ENCODE peak calls at places on chromosomes 12 and 14, in ten cellular contexts. One of them, this sample, is unnamed.

GRCh38 chr12:53942467-53942997 is 3.9 kb downstream of the HOXC13 start:
- DNase-seq in activated CD4-positive, alpha-beta T cell treated with anti-CD3 and anti-CD28 coated beads for 1 hour: no peak
- DNase-seq in NCI-H2029: no peak
- DNase-seq in body of pancreas: no peak
- DNase-seq in GM04504: no peak
- DNase-seq in HT1080: no peak
- DNase-seq in MG63: no peak
- DNase-seq in sigmoid colon: no peak
- DNase-seq in left ventricle myocardium inferior: no peak
- DNase-seq in activated naive CD4-positive, alpha-beta T cell: no peak
- DNase-seq in this sample: no peak

GRCh38 chr14:20855652-20856291 is 35.4 kb upstream of the RNASE3 start:
- DNase-seq in activated CD4-positive, alpha-beta T cell treated with anti-CD3 and anti-CD28 coated beads for 1 hour: no peak
- DNase-seq in NCI-H2029: no peak
- DNase-seq in body of pancreas: peak; percentile 83
- DNase-seq in GM04504: peak; percentile 26
- DNase-seq in HT1080: peak; percentile 64
- DNase-seq in MG63: peak; percentile 23
- DNase-seq in sigmoid colon: no peak
- DNase-seq in left ventricle myocardium inferior: peak; percentile 19
- DNase-seq in activated naive CD4-positive, alpha-beta T cell: no peak
- DNase-seq in this sample: peak; percentile 22

GRCh38 chr14:71403673-71404072 is 496.4 kb downstream of the PCNX1 start:
- DNase-seq in activated CD4-positive, alpha-beta T cell treated with anti-CD3 and anti-CD28 coated beads for 1 hour: no peak
- DNase-seq in NCI-H2029: no peak
- DNase-seq in body of pancreas: no peak
- DNase-seq in GM04504: no peak
- DNase-seq in HT1080: peak; percentile 22
- DNase-seq in MG63: no peak
- DNase-seq in sigmoid colon: no peak
- DNase-seq in left ventricle myocardium inferior: no peak
- DNase-seq in activated naive CD4-positive, alpha-beta T cell: no peak
- DNase-seq in this sample: peak; percentile 13

GRCh38 chr12:103908877-103909276 is 21.3 kb upstream of the HSP90B1 start:
- DNase-seq in activated CD4-positive, alpha-beta T cell treated with anti-CD3 and anti-CD28 coated beads for 1 hour: no peak
- DNase-seq in NCI-H2029: no peak
- DNase-seq in body of pancreas: no peak
- DNase-seq in GM04504: no peak
- DNase-seq in HT1080: no peak
- DNase-seq in MG63: no peak
- DNase-seq in sigmoid colon: no peak
- DNase-seq in left ventricle myocardium inferior: no peak
- DNase-seq in activated naive CD4-positive, alpha-beta T cell: no peak
- DNase-seq in this sample: no peak

GRCh38 chr14:100644784-100645183 is 57.6 kb upstream of the BEGAIN start:
- DNase-seq in activated CD4-positive, alpha-beta T cell treated with anti-CD3 and anti-CD28 coated beads for 1 hour: no peak
- DNase-seq in NCI-H2029: no peak
- DNase-seq in body of pancreas: no peak
- DNase-seq in GM04504: no peak
- DNase-seq in HT1080: no peak
- DNase-seq in MG63: no peak
- DNase-seq in sigmoid colon: no peak
- DNase-seq in left ventricle myocardium inferior: no peak
- DNase-seq in activated naive CD4-positive, alpha-beta T cell: no peak
- DNase-seq in this sample: no peak

GRCh38 chr12:24297516-24297915 is 348.0 kb upstream of the SOX5 start:
- DNase-seq in activated CD4-positive, alpha-beta T cell treated with anti-CD3 and anti-CD28 coated beads for 1 hour: no peak
- DNase-seq in NCI-H2029: no peak
- DNase-seq in body of pancreas: no peak
- DNase-seq in GM04504: no peak
- DNase-seq in HT1080: no peak
- DNase-seq in MG63: no peak
- DNase-seq in sigmoid colon: no peak
- DNase-seq in left ventricle myocardium inferior: no peak
- DNase-seq in activated naive CD4-positive, alpha-beta T cell: no peak
- DNase-seq in this sample: no peak

GRCh38 chr12:117100251-117100650 is 1.0 kb upstream of the TESC start:
- DNase-seq in activated CD4-positive, alpha-beta T cell treated with anti-CD3 and anti-CD28 coated beads for 1 hour: no peak
- DNase-seq in NCI-H2029: no peak
- DNase-seq in body of pancreas: no peak
- DNase-seq in GM04504: no peak
- DNase-seq in HT1080: no peak
- DNase-seq in MG63: no peak
- DNase-seq in sigmoid colon: peak; percentile 35
- DNase-seq in left ventricle myocardium inferior: no peak
- DNase-seq in activated naive CD4-positive, alpha-beta T cell: no peak
- DNase-seq in this sample: no peak

GRCh38 chr14:21267886-21268611 is 1.2 kb downstream of the HNRNPC start:
- DNase-seq in activated CD4-positive, alpha-beta T cell treated with anti-CD3 and anti-CD28 coated beads for 1 hour: no peak
- DNase-seq in NCI-H2029: no peak
- DNase-seq in body of pancreas: peak; percentile 27
- DNase-seq in GM04504: no peak
- DNase-seq in HT1080: no peak
- DNase-seq in MG63: no peak
- DNase-seq in sigmoid colon: no peak
- DNase-seq in left ventricle myocardium inferior: no peak
- DNase-seq in activated naive CD4-positive, alpha-beta T cell: no peak
- DNase-seq in this sample: no peak

GRCh38 chr14:104745431-104745830 is 7.5 kb upstream of the SIVA1 start:
- DNase-seq in activated CD4-positive, alpha-beta T cell treated with anti-CD3 and anti-CD28 coated beads for 1 hour: no peak
- DNase-seq in NCI-H2029: no peak
- DNase-seq in body of pancreas: no peak
- DNase-seq in GM04504: no peak
- DNase-seq in HT1080: no peak
- DNase-seq in MG63: no peak
- DNase-seq in sigmoid colon: no peak
- DNase-seq in left ventricle myocardium inferior: no peak
- DNase-seq in activated naive CD4-positive, alpha-beta T cell: no peak
- DNase-seq in this sample: no peak

This sample was measured in astrocyte of the cerebellum.